ENCODE peak calls at places on chromosomes 13 and 19, in four cellular contexts. L is T-helper 2 cell; I is HL-60; X is CD8-positive, alpha-beta T cell. Y is an unnamed sample.

GRCh38 chr13:40315416-40316064 is 350.9 kb downstream of the FOXO1 start:
- DNase-seq in I (no peak), L (peak), X (no peak), Y (no peak)

GRCh38 chr13:45333973-45334922 is 6.7 kb downstream of the TPT1 start:
- DNase-seq in X (no peak), I (no peak), L (peak), Y (no peak)

GRCh38 chr13:73754727-73755292 is 379.4 kb downstream of the KLF12 start:
- DNase-seq in X (no peak), I (no peak), L (peak), Y (peak)

GRCh38 chr19:18809149-18809978 is 18.3 kb upstream of the COMP start:
- DNase-seq in X (no peak), L (no peak), I (no peak), Y (no peak)

GRCh38 chr13:41111454-41111853 is 21.1 kb downstream of the KBTBD6 start:
- DNase-seq in L (no peak), X (no peak), I (no peak), Y (no peak)

GRCh38 chr13:106479849-106480400 is 55.5 kb downstream of the EFNB2 start:
- DNase-seq in L (no peak), I (no peak), X (no peak), Y (no peak)

GRCh38 chr13:79525051-79525450 is 44.1 kb downstream of the NDFIP2 start:
- DNase-seq in X (no peak), L (peak), I (no peak), Y (no peak)

GRCh38 chr19:39563408-39563807 is 23.4 kb upstream of the EID2 start:
- DNase-seq in L (no peak), I (no peak), X (no peak), Y (no peak)

GRCh38 chr13:107421028-107421427 is 794.3 kb downstream of the LIG4 start:
- DNase-seq in I (no peak), X (no peak), L (no peak), Y (no peak)

GRCh38 chr13:27251166-27252088 is at the start of gene RPL21:
- DNase-seq in L (peak), I (peak), X (peak), Y (peak)

GRCh38 chr19:43534811-43535761 is 2.1 kb downstream of the ZNF575 start:
- DNase-seq in L (peak), I (no peak), X (no peak), Y (peak)

GRCh38 chr13:101942038-101942437 is 459.8 kb downstream of the FGF14 start:
- DNase-seq in X (no peak), L (no peak), I (no peak), Y (peak)

GRCh38 chr13:97627566-97627965 is 193.6 kb downstream of the RAP2A start:
- DNase-seq in L (no peak), I (no peak), X (no peak), Y (peak)